ENCODE peak calls at places on chromosome 13, in six cellular contexts. V is activated naive CD8-positive, alpha-beta T cell treated with anti-CD3 and anti-CD28 coated beads, Interleukin-2, amount 10 ng/mL, durations not matched to agents 7 days and 5 days; U is PC-3; Y is activated CD8-positive, alpha-beta memory T cell treated with anti-CD3 and anti-CD28 coated beads, Interleukin-2, amount 10 ng/mL, durations not matched to agents 7 days and 5 days; S is heart left ventricle; Z is left lung. M is an unnamed sample.
A peak's percentile ranks its signal among the peaks of the same experiment; 100 is the strongest.

GRCh38 chr13:73618275-73618865 is 515.8 kb downstream of the KLF12 start:
- ATAC-seq in V (no peak), U (peak; percentile 90), Y (no peak), S (no peak), Z (peak; percentile 88), M (no peak)

GRCh38 chr13:77896536-77896935 is 22.1 kb downstream of the EDNRB start:
- ATAC-seq in V (no peak), U (peak; percentile 35), Y (no peak), S (peak; percentile 95), Z (no peak), M (no peak)

GRCh38 chr13:45143346-45143751 is 23.0 kb downstream of the GTF2F2 start:
- ATAC-seq in V (no peak), U (no peak), Y (no peak), S (peak; percentile 48), Z (no peak), M (peak; percentile 37)

GRCh38 chr13:79681069-79681468 is 200.1 kb downstream of the NDFIP2 start:
- ATAC-seq in V (no peak), U (no peak), Y (no peak), S (no peak), Z (peak; percentile 70), M (no peak)

GRCh38 chr13:73792796-73793195 is 341.4 kb downstream of the KLF12 start:
- ATAC-seq in V (no peak), U (no peak), Y (no peak), S (no peak), Z (no peak), M (no peak)

GRCh38 chr13:41691276-41691675 is 233.9 kb downstream of the RGCC start:
- ATAC-seq in V (no peak), U (no peak), Y (no peak), S (no peak), Z (no peak), M (no peak)

GRCh38 chr13:111166882-111167281 is 51.8 kb downstream of the ARHGEF7 start:
- ATAC-seq in V (peak; percentile 68), U (no peak), Y (peak; percentile 67), S (no peak), Z (no peak), M (no peak)

GRCh38 chr13:113495494-113496251 is 5.2 kb upstream of the DCUN1D2 start:
- ATAC-seq in V (no peak), U (no peak), Y (no peak), S (peak; percentile 67), Z (no peak), M (no peak)

GRCh38 chr13:109859898-109860297 is 73.5 kb upstream of the IRS2 start:
- ATAC-seq in V (no peak), U (no peak), Y (no peak), S (no peak), Z (no peak), M (no peak)

GRCh38 chr13:23430664-23431063 is 2.8 kb downstream of the SACS start:
- ATAC-seq in V (no peak), U (no peak), Y (no peak), S (no peak), Z (no peak), M (no peak)

GRCh38 chr13:95797016-95797415 is 120.1 kb downstream of the DNAJC3 start:
- ATAC-seq in V (no peak), U (no peak), Y (no peak), S (no peak), Z (no peak), M (no peak)

GRCh38 chr13:37427843-37428494 is 170.6 kb downstream of the POSTN start:
- ATAC-seq in V (no peak), U (no peak), Y (no peak), S (peak; percentile 78), Z (no peak), M (no peak)

GRCh38 chr13:27319404-27319803 is 48.8 kb downstream of the RASL11A start:
- ATAC-seq in V (no peak), U (no peak), Y (no peak), S (no peak), Z (no peak), M (no peak)

GRCh38 chr13:77415253-77416127 is 88.6 kb upstream of the MYCBP2 start:
- ATAC-seq in V (no peak), U (no peak), Y (no peak), S (no peak), Z (no peak), M (peak; percentile 35)

GRCh38 chr13:74024856-74025255 is 109.3 kb downstream of the KLF12 start:
- ATAC-seq in V (no peak), U (no peak), Y (no peak), S (no peak), Z (peak; percentile 35), M (no peak)

M was measured in esophagus mucosa.